ENCODE peak calls at places on chromosome 22, in four cellular contexts. Q is GM12878, K is HEK293T, V is K562. F is an unnamed sample.

GRCh38 chr22:30205281-30206115 is 41.1 kb downstream of the LIF start:
- DNase-seq in Q (no peak), K (no peak), V (no peak), F (peak)

GRCh38 chr22:30253205-30253852 is 6.8 kb upstream of the LIF start:
- DNase-seq in Q (no peak), K (no peak), V (no peak), F (no peak)

GRCh38 chr22:35327690-35328471 is 28.2 kb downstream of the TOM1 start:
- DNase-seq in Q (no peak), K (no peak), V (no peak), F (no peak)

GRCh38 chr22:34880667-34881066 is 185.3 kb upstream of the ISX start:
- DNase-seq in Q (no peak), K (no peak), V (no peak), F (no peak)

GRCh38 chr22:16838073-16838472 is 12.9 kb upstream of the XKR3 start:
- DNase-seq in Q (no peak), K (no peak), V (no peak), F (no peak)

GRCh38 chr22:47474895-47475294 is 712.4 kb downstream of the TBC1D22A start:
- DNase-seq in Q (no peak), K (no peak), V (no peak), F (no peak)

GRCh38 chr22:16970446-16970845 is 37.6 kb downstream of the GAB4 start:
- DNase-seq in Q (no peak), K (no peak), V (no peak), F (no peak)

GRCh38 chr22:46576556-46577351 is 39.3 kb upstream of the CELSR1 start:
- DNase-seq in Q (no peak), K (peak), V (peak), F (no peak)

GRCh38 chr22:21003782-21004181 is 1.9 kb upstream of the THAP7 start:
- DNase-seq in Q (no peak), K (no peak), V (no peak), F (no peak)

GRCh38 chr22:32649515-32650200 is 151.8 kb upstream of the TIMP3 start:
- DNase-seq in Q (no peak), K (no peak), V (peak), F (no peak)

GRCh38 chr22:46803031-46803880 is 40.8 kb downstream of the TBC1D22A start:
- DNase-seq in Q (no peak), K (peak), V (peak), F (peak)

GRCh38 chr22:20015187-20015625 is 1.4 kb downstream of the ARVCF start:
- DNase-seq in Q (no peak), K (no peak), V (no peak), F (no peak)

GRCh38 chr22:35991168-35991567 is 37.5 kb downstream of the RBFOX2 start:
- DNase-seq in Q (no peak), K (no peak), V (no peak), F (no peak)

GRCh38 chr22:48153726-48154125 is 1391.3 kb downstream of the TBC1D22A start:
- DNase-seq in Q (no peak), K (no peak), V (no peak), F (no peak)

GRCh38 chr22:38398609-38399401 is 56.2 kb downstream of the KCNJ4 start:
- DNase-seq in Q (no peak), K (peak), V (peak), F (peak)

GRCh38 chr22:24983151-24983550 is 30.6 kb downstream of the KIAA1671 start:
- DNase-seq in Q (no peak), K (no peak), V (no peak), F (no peak)

GRCh38 chr22:30667092-30667485 is 586 bp downstream of the DUSP18 start:
- DNase-seq in Q (no peak), K (no peak), V (no peak), F (peak)

GRCh38 chr22:24901448-24901847 is 45.0 kb downstream of the LHFPL7 start:
- DNase-seq in Q (no peak), K (no peak), V (no peak), F (no peak)

GRCh38 chr22:48096846-48097665 is 1334.6 kb downstream of the TBC1D22A start:
- DNase-seq in Q (no peak), K (no peak), V (no peak), F (no peak)

GRCh38 chr22:20205964-20206708 is 55.3 kb upstream of the CCDC188 start:
- DNase-seq in Q (peak), K (peak), V (peak), F (peak)

GRCh38 chr22:29994027-29994715 is 86.1 kb upstream of the HORMAD2 start:
- DNase-seq in Q (no peak), K (no peak), V (no peak), F (peak)

GRCh38 chr22:45529966-45530575 is 27.4 kb downstream of the FBLN1 start:
- DNase-seq in Q (no peak), K (no peak), V (no peak), F (no peak)

GRCh38 chr22:17257578-17257977 is 38.3 kb upstream of the ADA2 start:
- DNase-seq in Q (no peak), K (no peak), V (no peak), F (no peak)

GRCh38 chr22:43951966-43952365 is 3.3 kb upstream of the SAMM50 start:
- DNase-seq in Q (no peak), K (no peak), V (no peak), F (no peak)

GRCh38 chr22:21816787-21817496 is 50.5 kb downstream of the MAPK1 start:
- DNase-seq in Q (peak), K (no peak), V (peak), F (no peak)

GRCh38 chr22:34414467-34415440 is 494.5 kb upstream of the LARGE1 start:
- DNase-seq in Q (peak), K (peak), V (peak), F (peak)

GRCh38 chr22:44523981-44524759 is 26.1 kb upstream of the RTL6 start:
- DNase-seq in Q (no peak), K (no peak), V (no peak), F (no peak)

GRCh38 chr22:22110548-22111266 is 128.1 kb upstream of the TOP3B start:
- DNase-seq in Q (peak), K (peak), V (peak), F (no peak)

GRCh38 chr22:25120093-25120561 is 79.5 kb upstream of the CRYBB3 start:
- DNase-seq in Q (no peak), K (no peak), V (no peak), F (peak)

GRCh38 chr22:25800766-25801165 is 58.8 kb downstream of the MYO18B start:
- DNase-seq in Q (no peak), K (no peak), V (no peak), F (no peak)

GRCh38 chr22:19524170-19525115 is at the start of gene CLDN5:
- DNase-seq in Q (no peak), K (peak), V (peak), F (no peak)

GRCh38 chr22:31585161-31585859 is 76.7 kb downstream of the PISD start:
- DNase-seq in Q (no peak), K (no peak), V (peak), F (peak)

GRCh38 chr22:17370766-17371181 is 1.5 kb downstream of the CECR2 start:
- DNase-seq in Q (no peak), K (no peak), V (no peak), F (no peak)

GRCh38 chr22:48091060-48091650 is 1328.7 kb downstream of the TBC1D22A start:
- DNase-seq in Q (no peak), K (no peak), V (no peak), F (no peak)

DNA sequence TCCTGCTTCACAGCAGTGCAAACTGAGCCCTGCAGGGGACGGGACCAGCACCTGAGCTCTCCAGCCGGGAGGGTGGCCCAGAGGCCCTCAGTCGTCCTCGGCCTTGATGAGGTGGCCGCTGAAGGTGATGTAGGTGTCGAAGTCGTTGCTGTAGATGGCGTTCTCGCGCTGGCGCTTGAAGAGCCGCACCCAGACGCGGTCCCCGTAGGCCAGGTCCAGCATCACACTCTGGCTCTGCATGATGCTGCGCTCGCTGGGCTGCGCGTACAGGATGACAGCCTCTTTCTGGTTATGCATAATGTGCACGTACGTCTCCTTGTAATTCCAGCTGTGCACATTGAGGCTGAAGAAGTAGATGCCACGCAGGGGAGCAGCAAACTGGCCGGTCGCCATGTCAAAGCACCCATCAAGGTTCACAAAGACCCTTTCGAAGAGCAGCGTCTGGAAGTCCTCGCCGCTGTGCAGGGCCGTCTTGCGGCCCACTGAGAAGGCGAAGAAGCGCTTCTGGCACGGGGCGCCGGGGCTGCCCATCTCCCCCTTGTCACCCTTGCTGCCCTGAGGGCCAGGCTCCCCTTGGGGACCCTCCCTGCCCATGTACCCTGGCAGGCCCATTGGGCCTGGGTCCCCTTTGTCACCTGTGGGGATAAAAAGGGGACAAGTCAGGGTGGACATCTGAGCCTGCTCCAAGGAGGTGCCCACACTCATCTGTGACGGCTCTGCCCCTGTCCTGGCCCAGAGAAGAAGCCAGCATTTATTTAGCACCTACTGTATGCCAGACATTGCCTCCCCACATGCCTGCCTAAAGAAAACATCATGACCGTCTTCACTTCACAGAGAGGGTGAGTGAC is 5.7 kb downstream of the C1QTNF6 start:
- DNase-seq in Q (no peak), K (no peak), V (peak), F (no peak)
- TF ChIP-seq TARDBP in Q (no peak), K (no peak), V (no peak), F (no peak)

GRCh38 chr22:42376721-42377177 is 55.5 kb downstream of the NFAM1 start:
- DNase-seq in Q (no peak), K (peak), V (peak), F (no peak)
- TF ChIP-seq TARDBP in Q (no peak), K (no peak), V (no peak), F (no peak)

GRCh38 chr22:27641049-27641790 is 160.3 kb downstream of the MN1 start:
- DNase-seq in Q (no peak), K (no peak), V (no peak), F (no peak)
- TF ChIP-seq TARDBP in Q (no peak), K (no peak), V (no peak), F (no peak)

GRCh38 chr22:49307071-49307830 is 520.4 kb downstream of the BRD1 start:
- DNase-seq in Q (no peak), K (no peak), V (no peak), F (no peak)

GRCh38 chr22:49305966-49306631 is 521.6 kb downstream of the BRD1 start:
- DNase-seq in Q (no peak), K (no peak), V (no peak), F (no peak)

GRCh38 chr22:49303781-49304461 is 523.8 kb downstream of the BRD1 start:
- DNase-seq in Q (no peak), K (no peak), V (no peak), F (no peak)

GRCh38 chr22:49306632-49306975 is 521.1 kb downstream of the BRD1 start:
- DNase-seq in Q (no peak), K (no peak), V (no peak), F (no peak)

GRCh38 chr22:49305215-49305965 is 522.3 kb downstream of the BRD1 start:
- DNase-seq in Q (no peak), K (peak), V (peak), F (peak)
- TF ChIP-seq TARDBP in Q (no peak), K (no peak), V (no peak), F (no peak)

GRCh38 chr22:40105755-40106154 is 72.0 kb upstream of the TNRC6B start:
- DNase-seq in Q (no peak), K (no peak), V (no peak), F (no peak)

GRCh38 chr22:40112595-40112994 is 65.1 kb upstream of the TNRC6B start:
- DNase-seq in Q (no peak), K (no peak), V (no peak), F (no peak)

GRCh38 chr22:40107244-40107643 is 70.5 kb upstream of the TNRC6B start:
- DNase-seq in Q (no peak), K (no peak), V (no peak), F (no peak)

GRCh38 chr22:40111451-40111850 is 66.3 kb upstream of the TNRC6B start:
- DNase-seq in Q (no peak), K (no peak), V (no peak), F (no peak)

DNA sequence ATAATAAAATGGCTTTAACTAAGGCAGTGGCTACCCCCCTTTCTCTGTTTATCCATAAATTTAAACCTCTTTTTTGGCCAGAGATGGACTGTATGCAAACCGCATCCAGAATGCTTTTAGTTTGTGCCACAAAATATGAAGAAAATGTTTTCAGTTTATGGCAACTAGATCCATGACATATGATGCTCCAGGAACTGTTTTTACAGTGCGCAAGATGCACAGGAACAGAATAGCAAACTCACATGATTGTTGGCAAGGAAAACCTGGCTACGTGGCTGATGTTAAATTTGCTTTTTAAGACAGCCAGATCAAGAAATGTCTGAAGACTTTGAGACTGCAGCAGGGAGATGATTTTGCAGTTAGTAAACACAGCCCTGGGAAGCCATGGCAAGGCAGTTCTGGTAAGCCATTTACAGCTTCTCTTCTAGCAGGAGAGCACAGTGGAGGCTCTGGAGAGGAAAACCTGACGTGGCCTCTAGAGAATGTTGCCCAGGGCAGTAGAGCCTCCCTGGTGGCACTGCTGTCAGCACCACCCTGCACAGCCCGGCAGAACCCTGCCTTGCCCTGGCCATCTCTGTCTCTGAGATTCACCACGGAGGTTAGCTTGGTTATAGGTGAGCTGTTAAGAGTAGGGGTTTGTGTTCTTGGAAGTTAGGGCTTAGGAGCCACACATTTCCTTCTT is 69.8 kb upstream of the TNRC6B start:
- DNase-seq in Q (no peak), K (no peak), V (no peak), F (no peak)
- TF ChIP-seq TARDBP in Q (no peak), K (no peak), V (no peak), F (no peak)

GRCh38 chr22:49910229-49911155 is 7.7 kb downstream of the ALG12 start:
- DNase-seq in Q (no peak), K (no peak), V (no peak), F (no peak)
- TF ChIP-seq TARDBP in Q (no peak), K (no peak), V (no peak), F (no peak)

GRCh38 chr22:41948142-41948541 is 1.2 kb upstream of the CENPM start:
- DNase-seq in Q (no peak), K (no peak), V (no peak), F (peak)
- TF ChIP-seq TARDBP in Q (no peak), K (no peak), V (no peak), F (no peak)

DNA sequence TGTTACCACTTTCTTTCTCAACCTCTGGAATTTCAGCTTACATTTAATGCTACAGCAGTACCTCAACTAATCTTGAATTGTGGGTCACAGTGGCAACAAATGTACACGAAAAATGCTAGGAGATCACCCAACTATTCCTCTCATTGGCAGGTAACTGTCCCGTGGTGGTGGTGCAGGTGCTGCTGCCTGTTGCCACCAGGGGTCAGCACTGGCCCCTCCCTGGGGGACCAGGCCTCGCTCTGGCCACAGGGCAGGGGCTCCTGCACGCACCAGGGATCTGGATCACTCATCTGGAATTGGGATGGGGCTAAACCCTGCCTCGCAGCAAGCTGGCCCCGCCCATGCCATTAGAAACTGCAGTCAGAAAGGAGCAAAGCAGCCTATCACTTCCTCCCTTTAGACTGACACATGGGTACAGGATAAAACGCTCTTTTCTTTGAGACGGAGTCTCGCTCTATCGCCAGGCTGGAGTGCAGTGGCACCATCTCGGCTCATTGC is 6.9 kb upstream of the POLDIP3 start:
- DNase-seq in Q (no peak), K (peak), V (peak), F (peak)
- TF ChIP-seq TARDBP in Q (no peak), K (no peak), V (no peak), F (no peak)

DNA sequence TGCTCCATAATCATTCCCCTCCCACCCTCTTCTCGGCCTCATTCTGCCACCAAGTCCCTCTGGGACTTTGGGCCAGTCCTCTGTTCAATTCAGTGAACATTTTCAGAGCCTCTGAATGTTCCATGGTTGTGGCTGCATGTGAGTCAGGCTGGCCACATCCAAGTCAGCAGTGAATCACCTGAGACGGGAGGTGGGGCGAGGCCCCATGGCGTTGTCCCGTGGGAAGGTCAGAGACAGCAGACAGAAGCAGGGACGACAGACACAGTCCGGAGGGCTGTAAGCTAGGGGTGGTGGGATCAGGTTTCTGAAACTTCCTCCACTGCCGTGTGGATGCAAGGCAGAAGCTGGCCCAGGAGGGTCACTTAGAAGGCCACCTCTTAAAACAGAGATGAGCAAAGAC is 324.8 kb downstream of the MN1 start:
- DNase-seq in Q (no peak), K (no peak), V (no peak), F (no peak)
- TF ChIP-seq TARDBP in Q (no peak), K (no peak), V (no peak), F (no peak)

GRCh38 chr22:23398701-23399366 is 181.3 kb downstream of the IGLL1 start:
- DNase-seq in Q (no peak), K (no peak), V (no peak), F (no peak)

GRCh38 chr22:23401910-23402274 is 178.2 kb downstream of the IGLL1 start:
- DNase-seq in Q (no peak), K (no peak), V (peak), F (no peak)

GRCh38 chr22:23399367-23400285 is 180.5 kb downstream of the IGLL1 start:
- DNase-seq in Q (no peak), K (no peak), V (no peak), F (no peak)

GRCh38 chr22:23401111-23401909 is 178.8 kb downstream of the IGLL1 start:
- DNase-seq in Q (no peak), K (no peak), V (no peak), F (no peak)

GRCh38 chr22:23400286-23400981 is 179.7 kb downstream of the IGLL1 start:
- DNase-seq in Q (no peak), K (no peak), V (no peak), F (no peak)
- TF ChIP-seq TARDBP in Q (no peak), K (no peak), V (no peak), F (no peak)

F was measured in HepG2.